ENCODE peak calls at places on chromosome 6, in seven cellular contexts. V is CD8-positive, alpha-beta T cell; D is cardiac muscle cell; Y is SJSA1; B is hepatocyte; L is ovary; X is psoas muscle. K is an unnamed sample.

GRCh38 chr6:70956451-70957283 is at the start of gene B3GAT2:
- DNase-seq in V (no peak), D (peak), Y (peak), B (peak), L (no peak), X (peak), K (no peak)

GRCh38 chr6:16819752-16820151 is 58.5 kb upstream of the ATXN1 start:
- DNase-seq in V (no peak), D (no peak), Y (no peak), B (no peak), L (no peak), X (no peak), K (peak)

GRCh38 chr6:108565893-108566292 is 5.2 kb downstream of the FOXO3 start:
- DNase-seq in V (no peak), D (peak), Y (peak), B (no peak), L (peak), X (peak), K (no peak)

GRCh38 chr6:4853782-4854511 is 77.7 kb downstream of the CDYL start:
- DNase-seq in V (no peak), D (no peak), Y (no peak), B (peak), L (no peak), X (no peak), K (peak)

GRCh38 chr6:116983375-116983774 is 106.3 kb downstream of the RFX6 start:
- DNase-seq in V (no peak), D (no peak), Y (no peak), B (no peak), L (no peak), X (no peak), K (no peak)

GRCh38 chr6:56949925-56950495 is 4.9 kb upstream of the BEND6 start:
- DNase-seq in V (no peak), D (peak), Y (no peak), B (no peak), L (no peak), X (no peak), K (no peak)

GRCh38 chr6:158663465-158664167 is 13.8 kb downstream of the SYTL3 start:
- DNase-seq in V (no peak), D (no peak), Y (no peak), B (no peak), L (no peak), X (no peak), K (no peak)

GRCh38 chr6:16239090-16239797 is 857 bp downstream of the GMPR start:
- DNase-seq in V (no peak), D (peak), Y (peak), B (peak), L (peak), X (peak), K (peak)

GRCh38 chr6:112939543-112939942 is 592.4 kb downstream of the RFPL4B start:
- DNase-seq in V (no peak), D (peak), Y (no peak), B (no peak), L (no peak), X (no peak), K (no peak)

GRCh38 chr6:142844065-142844755 is 100.8 kb downstream of the HIVEP2 start:
- DNase-seq in V (no peak), D (no peak), Y (no peak), B (no peak), L (no peak), X (no peak), K (no peak)

GRCh38 chr6:26296556-26296856 is 68.5 kb upstream of the BTN3A2 start:
- DNase-seq in V (no peak), D (no peak), Y (no peak), B (no peak), L (no peak), X (no peak), K (no peak)

GRCh38 chr6:2877960-2878359 is 25.1 kb downstream of the SERPINB9 start:
- DNase-seq in V (no peak), D (no peak), Y (no peak), B (no peak), L (no peak), X (no peak), K (no peak)

GRCh38 chr6:54598787-54599309 is 247.7 kb upstream of the FAM83B start:
- DNase-seq in V (no peak), D (peak), Y (no peak), B (no peak), L (no peak), X (no peak), K (no peak)

GRCh38 chr6:32060966-32061655 is 22.9 kb downstream of the CYP21A2 start:
- DNase-seq in V (no peak), D (no peak), Y (no peak), B (no peak), L (no peak), X (no peak), K (no peak)

DNA sequence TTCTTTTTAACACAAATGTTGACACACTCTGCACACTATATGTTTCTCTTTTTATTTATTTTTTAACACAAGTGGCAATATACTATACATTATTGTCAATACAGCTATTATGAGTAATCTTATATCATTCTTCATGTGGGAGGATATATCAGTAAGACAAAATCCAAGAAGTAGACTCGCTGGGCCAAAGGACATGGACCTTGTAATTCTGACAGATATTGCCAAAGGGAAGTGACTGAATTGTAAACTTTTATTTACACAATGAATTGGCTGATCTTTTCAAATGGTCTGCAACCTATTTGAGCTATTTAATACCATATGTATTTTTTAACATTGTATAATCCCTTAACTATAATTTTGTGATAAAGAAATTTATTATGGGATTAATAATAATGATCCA is 56.0 kb downstream of the CCDC170 start:
- DNase-seq in V (no peak), D (no peak), Y (no peak), B (no peak), L (no peak), X (no peak), K (no peak)
- H3K27ac ChIP-seq in V (no peak), D (no peak), Y (no peak), B (no peak), L (no peak), X (no peak), K (no peak)

DNA sequence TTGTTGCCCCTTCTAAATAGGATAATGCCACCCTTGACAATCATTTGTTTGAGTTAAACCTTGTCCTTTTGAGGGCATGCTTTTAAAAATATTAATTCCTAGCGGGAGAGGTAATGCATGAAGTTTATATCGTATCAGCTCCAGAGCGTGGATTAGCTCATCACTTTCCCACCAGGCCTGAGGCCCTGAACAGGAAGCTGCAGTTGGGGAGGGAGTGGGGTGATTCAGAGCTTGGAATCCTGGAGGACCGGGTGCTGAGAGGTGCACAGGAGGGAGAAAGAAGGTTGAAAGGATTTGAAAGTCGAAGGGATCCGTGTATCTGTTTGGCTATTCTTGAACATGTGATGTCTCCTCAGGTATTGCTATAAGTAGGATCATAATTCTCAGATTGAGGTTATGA is 25.0 kb downstream of the ZDHHC14 start:
- DNase-seq in V (no peak), D (peak), Y (no peak), B (peak), L (no peak), X (no peak), K (no peak)
- H3K27ac ChIP-seq in V (no peak), D (no peak), Y (no peak), B (no peak), L (no peak), X (no peak), K (no peak)

DNA sequence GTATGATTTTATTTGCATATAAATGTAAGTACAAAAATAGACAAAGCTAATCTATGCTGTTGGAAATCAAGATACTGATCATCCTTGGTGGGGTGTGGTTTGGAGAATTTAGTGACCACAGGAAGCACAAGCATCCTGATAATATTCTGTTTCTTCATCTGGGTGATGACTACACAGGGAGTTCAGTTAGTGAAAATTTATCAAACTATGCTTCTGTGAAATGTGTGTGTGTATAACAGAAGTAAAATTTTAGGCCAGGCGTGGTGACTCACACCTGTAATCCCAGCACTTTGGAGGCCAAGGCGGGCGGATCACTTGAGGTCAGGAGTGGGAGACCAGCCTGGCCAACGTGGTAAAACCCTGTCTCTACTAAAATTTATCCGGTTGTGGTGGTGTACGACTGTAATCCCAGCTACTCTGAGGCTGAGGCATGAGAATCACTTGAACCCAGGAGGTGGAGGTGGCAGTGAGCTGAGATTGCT is 20.6 kb downstream of the ENPP3 start:
- DNase-seq in V (no peak), D (peak), Y (no peak), B (no peak), L (no peak), X (no peak), K (no peak)
- H3K27ac ChIP-seq in V (no peak), D (no peak), Y (no peak), B (no peak), L (no peak), X (no peak), K (no peak)

GRCh38 chr6:125002090-125002741 is 40.0 kb downstream of the RNF217 start:
- DNase-seq in V (no peak), D (peak), Y (peak), B (no peak), L (no peak), X (no peak), K (no peak)
- H3K27ac ChIP-seq in V (no peak), D (peak), Y (peak), B (peak), L (no peak), X (peak), K (no peak)